ENCODE peak calls at places on chromosomes 4 and X, in six cellular contexts. N, W, S, G, A and P are unnamed samples.

GRCh38 chr4:15007201-15007600 is 4.9 kb downstream of the CPEB2 start:
- DNase-seq in N (peak; percentile 29), A (no peak), W (no peak), G (no peak), S (no peak), P (no peak)

GRCh38 chr4:3257691-3258482 is 8.9 kb downstream of the MSANTD1 start:
- DNase-seq in G (no peak), W (peak; percentile 58), S (peak; percentile 8), N (peak; percentile 49), A (peak; percentile 12), P (no peak)

GRCh38 chr4:151854731-151855130 is 93.9 kb upstream of the GATB start:
- DNase-seq in W (no peak), S (no peak), G (no peak), A (no peak), N (no peak), P (no peak)

GRCh38 chrX:118026631-118027030 is 90.0 kb downstream of the KLHL13 start:
- DNase-seq in S (no peak), G (no peak), N (no peak), A (no peak), W (no peak), P (no peak)

GRCh38 chr4:6188687-6189305 is 11.6 kb downstream of the JAKMIP1 start:
- DNase-seq in S (no peak), W (no peak), G (no peak), N (no peak), A (no peak), P (no peak)

GRCh38 chrX:102684772-102685520 is 27.3 kb upstream of the GPRASP2 start:
- DNase-seq in N (no peak), G (no peak), A (no peak), W (peak; percentile 37), S (no peak), P (no peak)

GRCh38 chrX:11445540-11445939 is 152.3 kb downstream of the AMELX start:
- DNase-seq in G (no peak), W (no peak), A (no peak), N (no peak), S (no peak), P (no peak)

GRCh38 chrX:100643943-100644587 is at the start of gene SRPX2:
- DNase-seq in S (peak; percentile 74), A (peak; percentile 26), W (no peak), G (peak; percentile 56), N (no peak), P (peak; percentile 69)

GRCh38 chr4:3712112-3712805 is 53.9 kb upstream of the ADRA2C start:
- DNase-seq in W (no peak), N (no peak), S (no peak), A (no peak), G (no peak), P (no peak)

GRCh38 chr4:89119166-89119565 is 7.8 kb downstream of the TIGD2 start:
- DNase-seq in W (no peak), G (no peak), S (no peak), N (no peak), A (no peak), P (no peak)

GRCh38 chr4:7939377-7940108 is at the start of gene AFAP1:
- DNase-seq in A (peak; percentile 91), G (peak; percentile 92), S (peak; percentile 89), N (peak; percentile 99), W (peak; percentile 73), P (peak; percentile 92)

GRCh38 chr4:26866781-26867180 is 6.1 kb downstream of the STIM2 start:
- DNase-seq in W (no peak), N (no peak), S (no peak), G (no peak), A (no peak), P (no peak)

GRCh38 chr4:104099141-104099540 is 379.4 kb upstream of the TACR3 start:
- DNase-seq in G (no peak), S (no peak), N (no peak), A (no peak), W (no peak), P (no peak)

GRCh38 chrX:11474021-11474420 is 180.8 kb downstream of the AMELX start:
- DNase-seq in G (no peak), N (no peak), W (no peak), S (no peak), A (no peak), P (no peak)

GRCh38 chr4:123042095-123042494 is 119.7 kb upstream of the NUDT6 start:
- DNase-seq in N (no peak), W (no peak), G (no peak), S (no peak), A (no peak), P (no peak)

GRCh38 chrX:121030083-121030482 is 17.3 kb upstream of the GLUD2 start:
- DNase-seq in S (no peak), A (no peak), N (no peak), G (no peak), W (no peak), P (no peak)

GRCh38 chr4:20883231-20883630 is 183.0 kb downstream of the PACRGL start:
- DNase-seq in W (no peak), A (no peak), S (no peak), G (no peak), N (no peak), P (no peak)

GRCh38 chrX:23884427-23885024 is 23.2 kb downstream of the APOO start:
- DNase-seq in N (no peak), A (no peak), G (no peak), S (no peak), W (no peak), P (no peak)

GRCh38 chr4:24475756-24476155 is 108.6 kb downstream of the DHX15 start:
- DNase-seq in A (no peak), N (peak; percentile 56), W (no peak), S (no peak), G (no peak), P (no peak)

GRCh38 chr4:80201326-80202151 is 4.2 kb downstream of the PRDM8 start:
- DNase-seq in N (peak; percentile 60), W (peak; percentile 55), S (peak; percentile 70), G (peak; percentile 50), A (peak; percentile 60), P (peak; percentile 79)

GRCh38 chr4:110510955-110511544 is 35.1 kb downstream of the ENPEP start:
- DNase-seq in N (no peak), A (no peak), G (no peak), W (peak; percentile 73), S (no peak), P (no peak)

GRCh38 chr4:165085946-165086345 is 26.7 kb downstream of the TMEM192 start:
- DNase-seq in W (no peak), A (no peak), N (no peak), S (no peak), G (no peak), P (no peak)

GRCh38 chr4:6834867-6835266 is 52.3 kb downstream of the KIAA0232 start:
- DNase-seq in N (no peak), W (no peak), S (no peak), A (no peak), G (no peak), P (no peak)

GRCh38 chrX:39969099-39969825 is 128.5 kb downstream of the BCOR start:
- DNase-seq in W (no peak), G (no peak), N (peak; percentile 89), A (no peak), S (no peak), P (no peak)
- H3K4me3 ChIP-seq in W (no peak overlapping the region), G (no peak overlapping the region), N (no peak overlapping the region), A (no peak overlapping the region), S (no peak overlapping the region), P (no peak overlapping the region)

GRCh38 chr4:77852892-77853495 is 9.6 kb upstream of the MRPL1 start:
- DNase-seq in G (no peak), S (no peak), N (no peak), W (peak; percentile 46), A (no peak), P (no peak)
- H3K4me3 ChIP-seq in G (no peak overlapping the region), S (no peak overlapping the region), N (no peak overlapping the region), W (no peak overlapping the region), A (no peak overlapping the region), P (no peak overlapping the region)

GRCh38 chr4:86939123-86939522 is 4.3 kb downstream of the AFF1 start:
- DNase-seq in N (no peak), A (no peak), S (no peak), W (peak; percentile 48), G (no peak), P (no peak)
- H3K4me3 ChIP-seq in N (no peak overlapping the region), A (no peak overlapping the region), S (no peak overlapping the region), W (peak overlapping the region; percentile 88), G (no peak overlapping the region), P (no peak overlapping the region)

GRCh38 chr4:2126309-2127043 is 67.3 kb downstream of the NAT8L start:
- DNase-seq in N (peak; percentile 61), S (no peak), A (no peak), W (no peak), G (no peak), P (no peak)

GRCh38 chr4:2125831-2126230 is 66.7 kb downstream of the NAT8L start:
- DNase-seq in G (no peak), W (no peak), S (no peak), N (no peak), A (no peak), P (no peak)

GRCh38 chr4:2132438-2132837 is 73.3 kb downstream of the NAT8L start:
- DNase-seq in N (no peak), W (no peak), A (no peak), S (no peak), G (no peak), P (no peak)

GRCh38 chr4:2125023-2125422 is 65.9 kb downstream of the NAT8L start:
- DNase-seq in A (no peak), S (no peak), N (no peak), W (no peak), G (no peak), P (no peak)

GRCh38 chr4:2127609-2128300 is 68.6 kb downstream of the NAT8L start:
- DNase-seq in W (no peak), G (no peak), N (no peak), S (no peak), A (no peak), P (no peak)
- H3K4me3 ChIP-seq in W (no peak overlapping the region), G (no peak overlapping the region), N (no peak overlapping the region), S (no peak overlapping the region), A (no peak overlapping the region), P (no peak overlapping the region)

GRCh38 chr4:113147498-113148231 is 98.2 kb downstream of the ANK2 start:
- DNase-seq in W (no peak), N (no peak), A (no peak), G (no peak), S (no peak), P (no peak)
- H3K4me3 ChIP-seq in W (no peak overlapping the region), N (no peak overlapping the region), A (peak overlapping the region; percentile 24), G (peak overlapping the region; percentile 74), S (peak overlapping the region; percentile 31), P (peak overlapping the region; percentile 39)